ENCODE peak calls at places on chromosomes 7 and 10, in eight cellular contexts. N is colonic mucosa, Q is skeletal muscle cell, A is IMR-90, S is T47D, G is A549, D is globus pallidus, P is hepatocyte. H is an unnamed sample.
A peak's percentile ranks its signal among the peaks of the same experiment; 100 is the strongest.

GRCh38 chr10:7409045-7409731 is 1.6 kb downstream of the SFMBT2 start:
- DNase-seq in S (peak; percentile 46), A (no peak), D (peak; percentile 65), Q (no peak), G (peak; percentile 46), N (peak; percentile 29), P (peak; percentile 31), H (no peak)

GRCh38 chr7:137454169-137455166 is 110.9 kb upstream of the PTN start:
- DNase-seq in G (peak; percentile 8), P (peak; percentile 63), Q (no peak), D (peak; percentile 76), A (peak; percentile 93), S (peak; percentile 49), N (peak; percentile 21), H (no peak)

GRCh38 chr10:58479016-58479415 is 33.7 kb upstream of the BICC1 start:
- DNase-seq in A (no peak), D (no peak), S (no peak), P (no peak), Q (no peak), N (no peak), G (no peak), H (no peak)

GRCh38 chr7:2374830-2375728 is 20.5 kb downstream of the EIF3B start:
- DNase-seq in D (no peak), N (no peak), A (no peak), S (no peak), Q (no peak), P (no peak), G (no peak), H (no peak)

GRCh38 chr10:132448248-132448731 is 51.3 kb downstream of the PWWP2B start:
- DNase-seq in D (no peak), G (peak; percentile 66), S (peak; percentile 87), A (no peak), N (peak; percentile 91), Q (no peak), P (peak; percentile 83), H (peak; percentile 91)

GRCh38 chr7:77199008-77199966 is at the start of gene FGL2:
- DNase-seq in P (peak; percentile 37), D (peak; percentile 41), G (no peak), Q (peak; percentile 31), S (peak; percentile 11), N (peak; percentile 70), A (peak; percentile 67), H (peak; percentile 42)

GRCh38 chr10:124011464-124011863 is 81.9 kb downstream of the CHST15 start:
- DNase-seq in G (no peak), A (no peak), Q (no peak), P (no peak), S (no peak), D (no peak), N (no peak), H (no peak)

GRCh38 chr7:108686494-108686893 is 116.8 kb downstream of the DNAJB9 start:
- DNase-seq in N (no peak), D (no peak), S (no peak), Q (no peak), P (no peak), A (no peak), G (no peak), H (no peak)

GRCh38 chr10:103480521-103480920 is 1.5 kb upstream of the CALHM3 start:
- DNase-seq in G (no peak), S (no peak), N (no peak), A (peak; percentile 40), Q (no peak), P (no peak), D (no peak), H (no peak)

GRCh38 chr10:63114031-63114814 is 18.9 kb upstream of the NRBF2 start:
- DNase-seq in Q (peak; percentile 94), D (no peak), S (peak; percentile 93), N (peak; percentile 37), G (no peak), A (peak; percentile 88), P (peak; percentile 61), H (peak; percentile 46)

GRCh38 chr10:44733743-44734488 is 177.2 kb upstream of the TMEM72 start:
- DNase-seq in G (no peak), P (no peak), Q (no peak), D (no peak), S (peak; percentile 42), N (no peak), A (no peak), H (no peak)

GRCh38 chr7:126700807-126701604 is 551.7 kb downstream of the GRM8 start:
- DNase-seq in P (peak; percentile 63), S (no peak), D (peak; percentile 3), Q (peak; percentile 94), G (peak; percentile 18), N (no peak), A (peak; percentile 78), H (no peak)

GRCh38 chr10:116716381-116716780 is 26.0 kb downstream of the HSPA12A start:
- DNase-seq in D (no peak), N (no peak), P (no peak), A (no peak), Q (no peak), S (no peak), G (no peak), H (no peak)

GRCh38 chr7:127239814-127240213 is 12.9 kb downstream of the GRM8 start:
- DNase-seq in D (no peak), A (no peak), N (no peak), P (no peak), Q (no peak), G (no peak), S (no peak), H (no peak)

GRCh38 chr10:75755528-75755927 is 324.1 kb downstream of the LRMDA start:
- DNase-seq in P (peak; percentile 27), G (no peak), N (no peak), D (no peak), S (no peak), A (no peak), Q (no peak), H (no peak)

GRCh38 chr10:23067939-23068775 is 27.2 kb upstream of the MSRB2 start:
- DNase-seq in Q (no peak), N (peak; percentile 85), A (peak; percentile 63), D (peak; percentile 84), P (peak; percentile 86), S (peak; percentile 71), G (peak; percentile 63), H (peak; percentile 90)

GRCh38 chr7:106936236-106936635 is 71.2 kb downstream of the PIK3CG start:
- DNase-seq in A (no peak), P (no peak), D (no peak), Q (no peak), N (no peak), G (no peak), S (no peak), H (no peak)

GRCh38 chr10:90787906-90788491 is 69.8 kb downstream of the HTR7 start:
- DNase-seq in N (peak; percentile 34), P (peak; percentile 48), G (peak; percentile 22), D (peak; percentile 12), A (peak; percentile 30), Q (no peak), S (peak; percentile 66), H (no peak)

GRCh38 chr10:18659784-18660561 is 742 bp downstream of the ARL5B start:
- DNase-seq in N (peak; percentile 85), Q (no peak), P (peak; percentile 67), S (peak; percentile 69), A (peak; percentile 31), D (no peak), G (no peak), H (peak; percentile 53)

H was measured in stomach.